ENCODE peak calls at places on chromosomes 1 and 21, in seven cellular contexts. G is stimulated activated CD4-positive, alpha-beta T cell treated with anti-CD3 and anti-CD28 coated beads, Interleukin-15, amount 100 ng/mL, for 1 hour; M is T47D; J is ELF-1; Y is left ventricle myocardium superior; T is AG04450; Q is anterior cingulate cortex. D is an unnamed sample.

GRCh38 chr21:44767834-44768831 is 33.5 kb downstream of the UBE2G2 start:
- DNase-seq in Y (no peak), G (no peak), T (no peak), Q (no peak), M (no peak), J (peak), D (no peak)

GRCh38 chr1:237672748-237673147 is 218.0 kb downstream of the ZP4 start:
- DNase-seq in Y (no peak), G (no peak), J (no peak), M (peak), T (no peak), Q (no peak), D (no peak)

GRCh38 chr1:69139007-69139406 is 428.7 kb upstream of the LRRC7 start:
- DNase-seq in Q (no peak), Y (no peak), T (no peak), J (no peak), G (no peak), M (no peak), D (no peak)

GRCh38 chr21:46425566-46425965 is 33.1 kb upstream of the DIP2A start:
- DNase-seq in G (no peak), Q (no peak), Y (peak), T (no peak), M (no peak), J (no peak), D (no peak)

GRCh38 chr1:37726746-37727145 is 34.4 kb downstream of the CDCA8 start:
- DNase-seq in Y (no peak), Q (no peak), M (no peak), T (no peak), J (no peak), G (no peak), D (no peak)

GRCh38 chr1:234877761-234878160 is 250.9 kb downstream of the TOMM20 start:
- DNase-seq in Q (no peak), Y (no peak), J (no peak), G (no peak), T (no peak), M (no peak), D (no peak)

GRCh38 chr1:19439464-19440171 is 45.7 kb downstream of the CAPZB start:
- DNase-seq in G (peak), Y (peak), J (no peak), M (no peak), T (no peak), Q (no peak), D (no peak)

GRCh38 chr1:176843352-176844297 is 320.9 kb downstream of the ASTN1 start:
- DNase-seq in Y (peak), J (no peak), M (peak), G (no peak), Q (no peak), T (peak), D (no peak)

GRCh38 chr21:17925900-17926299 is 106.7 kb upstream of the C21orf91 start:
- DNase-seq in Y (no peak), J (no peak), M (peak), Q (no peak), T (no peak), G (no peak), D (no peak)

GRCh38 chr1:211420389-211420788 is 71.6 kb downstream of the RD3 start:
- DNase-seq in Y (no peak), Q (no peak), M (no peak), J (no peak), T (no peak), G (no peak), D (no peak)

GRCh38 chr1:186191511-186191910 is 183.5 kb downstream of the TPR start:
- DNase-seq in T (no peak), G (no peak), M (no peak), Y (no peak), Q (no peak), J (no peak), D (no peak)

GRCh38 chr1:225481738-225482137 is 53.9 kb upstream of the LBR start:
- DNase-seq in T (no peak), J (no peak), M (no peak), Q (no peak), G (no peak), Y (no peak), D (no peak)

D was measured in lower leg skin.